ENCODE peak calls at places on chromosomes 6 and 20, in ten cellular contexts. N, H, K, V, E, U, B, Z, L and T are unnamed samples.
A peak's percentile ranks its signal among the peaks of the same experiment; 100 is the strongest.

GRCh38 chr6:87656857-87657256 is 45.2 kb downstream of the AKIRIN2 start:
- DNase-seq in N (no peak), B (no peak), Z (no peak), V (no peak), L (no peak), U (no peak), E (no peak), H (no peak), K (no peak), T (no peak)

GRCh38 chr6:119891206-119891605 is 541.6 kb upstream of the MAN1A1 start:
- DNase-seq in U (no peak), E (no peak), Z (no peak), B (no peak), V (no peak), L (no peak), H (no peak), K (no peak), N (no peak), T (no peak)

GRCh38 chr6:155415953-155416352 is 39.7 kb downstream of the NOX3 start:
- DNase-seq in B (no peak), U (no peak), H (no peak), K (no peak), Z (no peak), N (no peak), E (no peak), L (no peak), V (no peak), T (no peak)

GRCh38 chr6:166751051-166751595 is 124.1 kb upstream of the RPS6KA2 start:
- DNase-seq in L (no peak), V (no peak), Z (no peak), U (no peak), K (no peak), E (no peak), B (no peak), H (no peak), N (peak; percentile 22), T (no peak)

GRCh38 chr6:75525682-75526081 is 32.1 kb upstream of the FILIP1 start:
- DNase-seq in Z (no peak), L (no peak), U (no peak), B (no peak), K (no peak), H (no peak), V (no peak), N (no peak), E (no peak), T (no peak)

GRCh38 chr20:48382304-48382703 is 445.5 kb downstream of the PREX1 start:
- DNase-seq in V (no peak), H (no peak), K (no peak), B (no peak), U (no peak), E (no peak), Z (no peak), L (no peak), N (no peak), T (no peak)

GRCh38 chr20:60222497-60222896 is 264.3 kb downstream of the CDH26 start:
- DNase-seq in B (no peak), E (no peak), Z (no peak), L (no peak), U (no peak), V (no peak), N (no peak), K (no peak), H (no peak), T (no peak)

GRCh38 chr20:63837475-63837874 is 6.4 kb upstream of the ZBTB46 start:
- DNase-seq in Z (no peak), V (no peak), H (no peak), B (no peak), N (no peak), K (no peak), U (no peak), L (no peak), E (no peak), T (no peak)

GRCh38 chr20:58048096-58048702 is 180.3 kb downstream of the ANKRD60 start:
- DNase-seq in B (no peak), K (peak; percentile 16), H (no peak), L (no peak), V (no peak), U (no peak), N (peak; percentile 58), Z (no peak), E (no peak), T (no peak)

GRCh38 chr6:55276745-55277627 is 50.3 kb upstream of the GFRAL start:
- DNase-seq in B (peak; percentile 42), K (peak; percentile 71), U (peak; percentile 58), N (peak; percentile 63), V (peak; percentile 56), L (peak; percentile 21), H (no peak), E (no peak), Z (no peak), T (no peak)

GRCh38 chr20:19090332-19090731 is 122.1 kb upstream of the SLC24A3 start:
- DNase-seq in L (no peak), V (no peak), K (no peak), E (no peak), Z (no peak), B (no peak), N (no peak), H (no peak), U (no peak), T (no peak)

GRCh38 chr20:62553838-62554161 is 78.0 kb upstream of the GATA5 start:
- DNase-seq in Z (no peak), V (no peak), E (no peak), B (no peak), U (no peak), H (no peak), N (no peak), K (no peak), L (no peak), T (no peak)

GRCh38 chr6:41744236-41744787 is 2.9 kb downstream of the PGC start:
- DNase-seq in Z (no peak), K (no peak), V (no peak), H (no peak), N (no peak), U (no peak), B (no peak), E (no peak), L (no peak), T (no peak)

GRCh38 chr20:22586645-22587310 is 2.4 kb upstream of the FOXA2 start:
- DNase-seq in Z (no peak), N (no peak), L (no peak), V (peak; percentile 82), U (no peak), K (peak; percentile 56), H (peak; percentile 89), E (no peak), B (no peak), T (no peak)
- H3K27me3 ChIP-seq in Z (peaks cover 4% of the 10 kb centered on the region), N (peaks cover 32% of the 10 kb centered on the region), L (peaks cover 73% of the 10 kb centered on the region), V (no peaks in the 10 kb centered on the region), U (peaks cover 23% of the 10 kb centered on the region), K (peaks cover 36% of the 10 kb centered on the region), H (peaks cover 100% of the 10 kb centered on the region), E (no peaks in the 10 kb centered on the region), B (peaks cover 2% of the 10 kb centered on the region), T (peaks cover 6% of the 10 kb centered on the region)

DNA sequence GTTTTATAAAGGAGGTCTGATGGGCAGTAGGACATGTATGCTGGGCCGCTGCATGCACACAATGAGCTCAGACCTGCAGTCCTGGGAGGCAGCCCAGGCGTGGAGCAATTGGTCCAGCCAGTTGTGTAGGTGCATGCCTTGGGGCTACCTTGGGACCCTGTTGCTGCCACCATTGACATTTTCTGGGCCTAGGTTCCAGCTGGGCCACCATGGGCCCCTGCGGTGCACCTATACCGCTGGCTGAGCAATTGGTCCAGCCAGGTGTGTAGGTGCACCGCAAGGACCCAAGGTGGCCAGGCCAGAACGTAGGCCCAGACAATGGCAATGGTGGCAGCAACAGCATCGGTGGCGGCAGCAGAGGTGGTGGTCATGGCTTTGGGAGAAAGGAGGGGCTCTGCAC is 143.9 kb downstream of the PXDC1 start:
- DNase-seq in N (no peak), Z (no peak), U (no peak), E (no peak), V (no peak), H (no peak), B (no peak), K (no peak), L (no peak), T (no peak)
- H3K4me1 ChIP-seq in N (no peaks in the 10 kb centered on the region), Z (peaks cover 7% of the 10 kb centered on the region), U (peaks cover 16% of the 10 kb centered on the region), E (no peaks in the 10 kb centered on the region), V (no peaks in the 10 kb centered on the region), H (no peaks in the 10 kb centered on the region), B (peaks cover 6% of the 10 kb centered on the region), K (no peaks in the 10 kb centered on the region), L (no peaks in the 10 kb centered on the region), T (no peaks in the 10 kb centered on the region)

DNA sequence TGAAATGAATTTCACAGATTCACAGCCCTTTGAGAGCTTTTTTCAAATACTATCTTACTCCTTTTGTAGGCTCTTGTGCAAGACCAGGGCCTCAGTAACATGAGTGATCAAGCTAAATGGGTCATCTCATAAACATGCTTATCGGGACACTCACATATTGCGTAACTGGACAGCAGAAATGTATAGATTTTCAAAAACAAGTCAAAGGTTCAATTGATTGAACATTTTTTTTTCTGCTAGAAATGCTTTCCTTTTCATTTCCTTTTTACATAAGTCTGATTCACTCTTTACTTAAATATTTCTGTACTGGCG is 8.7 kb upstream of the SALL4 start:
- DNase-seq in L (no peak), E (no peak), Z (no peak), V (no peak), N (no peak), U (no peak), H (no peak), B (no peak), K (peak; percentile 90), T (no peak)
- H3K27ac ChIP-seq in L (no peak overlapping the region), E (no peak overlapping the region), Z (no peak overlapping the region), V (no peak overlapping the region), N (no peak overlapping the region), U (no peak overlapping the region), H (no peak overlapping the region), B (no peak overlapping the region), K (peak overlapping the region; percentile 4), T (no peak overlapping the region)

GRCh38 chr20:2742431-2742830 is 49.9 kb downstream of the EBF4 start:
- DNase-seq in K (no peak), Z (no peak), V (no peak), N (no peak), H (no peak), L (no peak), B (no peak), U (no peak), E (no peak), T (no peak)

GRCh38 chr20:2740702-2741101 is 48.1 kb downstream of the EBF4 start:
- DNase-seq in E (no peak), B (no peak), L (no peak), K (no peak), V (no peak), U (no peak), Z (no peak), H (no peak), N (no peak), T (no peak)

GRCh38 chr20:2741463-2741862 is 48.9 kb downstream of the EBF4 start:
- DNase-seq in L (no peak), H (no peak), E (no peak), V (no peak), U (no peak), B (no peak), Z (no peak), K (no peak), N (no peak), T (no peak)

GRCh38 chr20:2742934-2743559 is 50.5 kb downstream of the EBF4 start:
- DNase-seq in Z (peak; percentile 67), L (peak; percentile 50), K (peak; percentile 73), V (peak; percentile 75), N (peak; percentile 39), U (peak; percentile 54), E (peak; percentile 64), H (peak; percentile 85), B (no peak), T (peak; percentile 46)

DNA sequence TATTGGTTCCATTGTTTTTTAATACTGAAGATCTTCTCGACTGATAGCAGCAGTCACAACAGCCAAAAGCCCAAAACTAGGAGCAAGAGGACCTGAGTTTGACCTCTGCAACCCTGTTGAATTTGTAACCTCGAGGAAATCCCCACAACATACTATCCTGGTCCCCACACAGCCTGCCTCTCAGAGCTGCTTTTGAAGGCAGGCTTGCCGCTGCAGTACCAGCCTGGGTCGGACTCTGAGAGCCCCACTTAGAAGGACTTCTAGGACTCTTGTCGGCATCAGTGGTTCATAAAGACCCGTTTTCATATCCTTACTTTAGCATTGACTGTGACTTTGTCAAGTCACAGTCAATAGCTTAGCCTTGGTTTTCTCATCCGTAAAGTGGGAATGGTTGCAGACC is 49.3 kb downstream of the EBF4 start:
- DNase-seq in Z (no peak), N (no peak), U (no peak), B (no peak), V (no peak), H (no peak), K (no peak), L (no peak), E (no peak), T (no peak)
- H3K27me3 ChIP-seq in Z (no peaks in the 10 kb centered on the region), N (no peaks in the 10 kb centered on the region), U (no peaks in the 10 kb centered on the region), B (no peaks in the 10 kb centered on the region), V (no peaks in the 10 kb centered on the region), H (peaks cover 21% of the 10 kb centered on the region), K (peaks cover 70% of the 10 kb centered on the region), L (no peaks in the 10 kb centered on the region), E (no peaks in the 10 kb centered on the region), T (no peaks in the 10 kb centered on the region)